ENCODE peak calls at places on chromosomes 11 and 22, in eight cellular contexts. N, S, Y, H, G, L, M and W are unnamed samples.

GRCh38 chr22:44620129-44620840 is 81.7 kb upstream of the PRR5 start:
- DNase-seq in N (peak), S (peak), Y (no peak), H (peak), G (peak), L (peak), M (peak), W (peak)

GRCh38 chr11:130439876-130440275 is 8.6 kb upstream of the ADAMTS15 start:
- DNase-seq in N (no peak), S (no peak), Y (no peak), H (no peak), G (no peak), L (no peak), M (no peak), W (no peak)

GRCh38 chr11:67119577-67120391 is 721 bp downstream of the KDM2A start:
- DNase-seq in N (peak), S (peak), Y (peak), H (no peak), G (peak), L (no peak), M (peak), W (peak)

GRCh38 chr11:67352546-67353316 is 615 bp downstream of the POLD4 start:
- DNase-seq in N (no peak), S (peak), Y (peak), H (no peak), G (no peak), L (no peak), M (no peak), W (no peak)

GRCh38 chr11:34788642-34789041 is 127.5 kb downstream of the APIP start:
- DNase-seq in N (no peak), S (no peak), Y (no peak), H (no peak), G (no peak), L (no peak), M (no peak), W (no peak)

GRCh38 chr11:31542862-31543261 is 33.3 kb downstream of the ELP4 start:
- DNase-seq in N (no peak), S (no peak), Y (no peak), H (no peak), G (no peak), L (no peak), M (no peak), W (no peak)

GRCh38 chr11:67290801-67291200 is 1.7 kb downstream of the ANKRD13D start:
- DNase-seq in N (no peak), S (no peak), Y (no peak), H (no peak), G (no peak), L (no peak), M (peak), W (no peak)

GRCh38 chr11:129075757-129076156 is 116.4 kb downstream of the ARHGAP32 start:
- DNase-seq in N (no peak), S (no peak), Y (no peak), H (no peak), G (no peak), L (no peak), M (no peak), W (no peak)

GRCh38 chr11:67667490-67668190 is 6.8 kb downstream of the ALDH3B2 start:
- DNase-seq in N (no peak), S (peak), Y (no peak), H (no peak), G (no peak), L (no peak), M (no peak), W (no peak)

GRCh38 chr11:57641426-57641825 is 8.3 kb downstream of the YPEL4 start:
- DNase-seq in N (no peak), S (no peak), Y (peak), H (peak), G (peak), L (no peak), M (no peak), W (no peak)

GRCh38 chr11:43852057-43852636 is 28.5 kb upstream of the ALKBH3 start:
- DNase-seq in N (peak), S (peak), Y (peak), H (peak), G (peak), L (no peak), M (no peak), W (no peak)

GRCh38 chr22:45424241-45424731 is 10.8 kb downstream of the RIBC2 start:
- DNase-seq in N (no peak), S (no peak), Y (no peak), H (no peak), G (no peak), L (peak), M (peak), W (no peak)

GRCh38 chr22:40703174-40703573 is 23.9 kb downstream of the MCHR1 start:
- DNase-seq in N (no peak), S (no peak), Y (no peak), H (no peak), G (no peak), L (no peak), M (no peak), W (no peak)

GRCh38 chr11:49851511-49851910 is 100.7 kb upstream of the OR4C13 start:
- DNase-seq in N (no peak), S (no peak), Y (no peak), H (no peak), G (no peak), L (no peak), M (no peak), W (no peak)

GRCh38 chr11:12433571-12434061 is 56.2 kb downstream of the PARVA start:
- DNase-seq in N (no peak), S (no peak), Y (no peak), H (peak), G (no peak), L (no peak), M (no peak), W (no peak)

GRCh38 chr11:134101292-134101691 is 32.4 kb downstream of the JAM3 start:
- DNase-seq in N (no peak), S (no peak), Y (no peak), H (peak), G (no peak), L (no peak), M (no peak), W (no peak)

GRCh38 chr11:6757373-6757967 is 14.3 kb downstream of the OR2AG2 start:
- DNase-seq in N (peak), S (peak), Y (peak), H (peak), G (peak), L (no peak), M (no peak), W (peak)

GRCh38 chr11:44112083-44112865 is 16.8 kb downstream of the EXT2 start:
- DNase-seq in N (no peak), S (no peak), Y (no peak), H (peak), G (no peak), L (no peak), M (no peak), W (no peak)

GRCh38 chr22:24054356-24054755 is 43.3 kb downstream of the CABIN1 start:
- DNase-seq in N (no peak), S (no peak), Y (no peak), H (peak), G (no peak), L (no peak), M (no peak), W (no peak)

GRCh38 chr11:70577948-70578347 is 179.6 kb downstream of the CTTN start:
- DNase-seq in N (no peak), S (no peak), Y (no peak), H (no peak), G (no peak), L (no peak), M (no peak), W (no peak)

GRCh38 chr11:35077709-35078695 is 61.0 kb upstream of the CD44 start:
- DNase-seq in N (peak), S (peak), Y (peak), H (peak), G (no peak), L (no peak), M (no peak), W (no peak)

GRCh38 chr11:35914824-35915223 is 29.0 kb upstream of the LDLRAD3 start:
- DNase-seq in N (no peak), S (no peak), Y (no peak), H (no peak), G (no peak), L (no peak), M (no peak), W (no peak)

GRCh38 chr11:133967599-133968238 is 11.0 kb upstream of the IGSF9B start:
- DNase-seq in N (no peak), S (no peak), Y (no peak), H (no peak), G (no peak), L (no peak), M (no peak), W (no peak)

GRCh38 chr11:76208829-76209670 is 2.7 kb upstream of the WNT11 start:
- DNase-seq in N (peak), S (peak), Y (peak), H (peak), G (peak), L (peak), M (peak), W (peak)

GRCh38 chr11:112513417-112513816 is 252.8 kb upstream of the PLET1 start:
- DNase-seq in N (no peak), S (no peak), Y (no peak), H (no peak), G (no peak), L (no peak), M (no peak), W (no peak)

GRCh38 chr11:125626381-125626950 is 1.5 kb downstream of the CHEK1 start:
- DNase-seq in N (peak), S (peak), Y (peak), H (peak), G (peak), L (no peak), M (no peak), W (no peak)

GRCh38 chr11:114128399-114128798 is 68.9 kb downstream of the ZBTB16 start:
- DNase-seq in N (no peak), S (no peak), Y (no peak), H (no peak), G (no peak), L (no peak), M (no peak), W (no peak)

GRCh38 chr11:7597620-7598019 is 75.7 kb downstream of the CYB5R2 start:
- DNase-seq in N (no peak), S (peak), Y (no peak), H (no peak), G (no peak), L (no peak), M (peak), W (no peak)

GRCh38 chr11:44950036-44950624 is 553 bp downstream of the TP53I11 start:
- DNase-seq in N (peak), S (peak), Y (no peak), H (no peak), G (peak), L (no peak), M (peak), W (no peak)

GRCh38 chr22:44947029-44947428 is 62.8 kb downstream of the PHF21B start:
- DNase-seq in N (no peak), S (no peak), Y (no peak), H (no peak), G (no peak), L (no peak), M (no peak), W (no peak)

GRCh38 chr11:72238040-72238450 is 5.9 kb downstream of the PHOX2A start:
- DNase-seq in N (peak), S (peak), Y (peak), H (peak), G (peak), L (no peak), M (peak), W (no peak)

GRCh38 chr11:60880635-60881282 is 13.4 kb downstream of the ZP1 start:
- DNase-seq in N (no peak), S (no peak), Y (no peak), H (no peak), G (peak), L (no peak), M (no peak), W (no peak)

GRCh38 chr11:57069942-57070341 is 81.2 kb downstream of the OR5AK2 start:
- DNase-seq in N (no peak), S (no peak), Y (no peak), H (no peak), G (no peak), L (no peak), M (no peak), W (no peak)

GRCh38 chr11:112150517-112150916 is 13.4 kb downstream of the IL18 start:
- DNase-seq in N (no peak), S (no peak), Y (no peak), H (no peak), G (no peak), L (no peak), M (no peak), W (no peak)

GRCh38 chr11:64058494-64058893 is 22.8 kb downstream of the FLRT1 start:
- DNase-seq in N (no peak), S (no peak), Y (no peak), H (no peak), G (no peak), L (no peak), M (no peak), W (peak)
- H3K27ac ChIP-seq in N (no peak), S (no peak), Y (no peak), H (no peak), G (no peak), L (peak), M (no peak), W (peak)

GRCh38 chr11:116929393-116930090 is 92.1 kb upstream of the APOA1 start:
- DNase-seq in N (no peak), S (no peak), Y (no peak), H (peak), G (no peak), L (no peak), M (no peak), W (no peak)
- H3K4me3 ChIP-seq in N (peak), S (peak), Y (peak), H (no peak), G (no peak), L (no peak), M (peak), W (peak)

GRCh38 chr22:38843201-38843715 is 570 bp downstream of the NPTXR start:
- DNase-seq in N (peak), S (peak), Y (no peak), H (peak), G (peak), L (no peak), M (no peak), W (no peak)
- TF ChIP-seq CTCF in N (no peak), S (no peak), Y (no peak), H (peak), G (peak), L (peak), M (peak), W (peak)

GRCh38 chr22:38016182-38017078 is 32.1 kb upstream of the SOX10 start:
- DNase-seq in N (no peak), S (no peak), Y (no peak), H (peak), G (no peak), L (no peak), M (no peak), W (peak)
- H3K27ac ChIP-seq in N (no peak), S (peak), Y (no peak), H (no peak), G (no peak), L (peak), M (peak), W (peak)

DNA sequence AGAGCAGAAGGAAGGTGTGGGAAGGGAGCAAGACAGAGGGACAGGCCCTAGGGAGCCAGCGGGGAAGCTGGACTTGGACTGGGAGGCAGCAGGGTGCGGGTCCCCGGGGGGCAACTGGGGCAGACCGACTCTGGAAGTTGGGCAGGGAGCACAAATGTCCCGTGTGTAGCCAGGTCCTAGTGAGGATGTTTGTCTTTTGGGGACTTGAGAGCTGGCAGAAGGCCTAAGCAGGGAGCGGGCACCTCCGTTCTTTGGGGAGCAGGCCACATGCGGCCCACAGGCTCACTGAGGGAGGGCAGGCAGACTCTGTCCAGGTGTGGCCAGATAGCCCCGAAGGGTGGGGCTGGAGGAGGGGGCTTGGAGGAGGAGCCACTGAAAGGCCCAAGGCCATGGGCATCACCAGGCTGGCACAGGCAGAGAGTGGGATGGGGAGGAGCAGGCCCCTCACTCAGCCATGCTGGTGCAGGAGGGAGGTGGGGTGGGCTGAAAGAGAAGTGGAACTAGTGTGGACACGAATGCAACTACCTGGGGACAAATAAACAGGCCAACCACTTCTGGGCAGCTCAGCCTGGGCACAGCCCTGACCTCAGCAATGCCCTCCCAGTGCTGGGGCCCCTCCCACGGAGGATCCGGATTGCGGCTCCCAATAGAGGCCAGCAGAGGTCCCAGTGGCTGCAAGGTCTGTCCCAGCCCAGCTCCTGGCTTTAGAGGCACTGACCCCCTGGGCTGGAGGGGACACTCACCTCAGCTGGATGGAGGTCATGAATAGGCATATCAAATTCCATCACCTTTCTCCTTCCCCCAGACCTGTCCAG is 1.3 kb upstream of the SCARF2 start:
- DNase-seq in N (no peak), S (peak), Y (no peak), H (no peak), G (peak), L (no peak), M (peak), W (no peak)
- H3K4me3 ChIP-seq in N (no peak), S (peak), Y (no peak), H (peak), G (peak), L (no peak), M (peak), W (peak)

GRCh38 chr11:131665344-131665968 is 295.0 kb downstream of the NTM start:
- DNase-seq in N (no peak), S (no peak), Y (no peak), H (no peak), G (no peak), L (no peak), M (no peak), W (peak)
- TF ChIP-seq CTCF in N (no peak), S (no peak), Y (no peak), H (no peak), G (no peak), L (no peak), M (no peak), W (no peak)

GRCh38 chr11:109734602-109735001 is 312.6 kb downstream of the C11orf87 start:
- DNase-seq in N (no peak), S (no peak), Y (no peak), H (peak), G (no peak), L (no peak), M (no peak), W (no peak)

GRCh38 chr11:109735139-109735538 is 313.1 kb downstream of the C11orf87 start:
- DNase-seq in N (no peak), S (no peak), Y (no peak), H (no peak), G (no peak), L (no peak), M (no peak), W (no peak)

GRCh38 chr11:109739374-109739773 is 317.4 kb downstream of the C11orf87 start:
- DNase-seq in N (no peak), S (no peak), Y (no peak), H (no peak), G (no peak), L (no peak), M (no peak), W (no peak)
- H3K27ac ChIP-seq in N (no peak), S (no peak), Y (no peak), H (no peak), G (no peak), L (no peak), M (no peak), W (no peak)

DNA sequence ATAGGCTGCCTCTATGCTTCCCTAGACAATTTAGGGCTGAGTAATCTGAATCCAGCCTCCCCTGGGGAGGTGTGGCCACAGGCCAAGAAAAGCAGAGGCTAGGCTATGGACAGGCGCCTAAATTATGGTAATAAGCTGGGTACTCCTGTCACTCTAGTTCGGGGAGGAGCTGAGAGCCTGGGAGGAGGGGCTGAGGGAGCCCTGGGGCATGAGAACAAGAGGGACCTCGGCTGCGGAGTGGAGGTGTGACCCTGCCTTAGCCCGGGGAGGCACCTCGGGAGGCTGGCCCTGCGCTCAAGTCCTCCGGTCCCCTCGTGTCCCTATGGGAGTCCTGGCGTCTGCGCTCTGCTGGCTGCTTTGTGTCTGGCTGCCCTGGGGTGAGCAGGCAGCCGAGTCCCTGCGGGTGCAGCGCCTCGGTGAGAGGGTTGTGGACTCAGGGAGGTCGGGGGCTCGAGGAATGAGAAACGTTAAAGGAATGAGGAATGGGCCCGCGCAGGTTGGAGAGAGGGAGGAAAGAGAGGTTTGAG is at the start of gene OTOG:
- DNase-seq in N (no peak), S (no peak), Y (no peak), H (no peak), G (peak), L (no peak), M (no peak), W (no peak)
- H3K4me3 ChIP-seq in N (no peak), S (no peak), Y (no peak), H (no peak), G (no peak), L (no peak), M (no peak), W (no peak)

GRCh38 chr11:82049199-82049598 is 684.5 kb downstream of the FAM181B start:
- DNase-seq in N (no peak), S (no peak), Y (no peak), H (no peak), G (no peak), L (no peak), M (no peak), W (no peak)

GRCh38 chr11:82045748-82046457 is 687.8 kb downstream of the FAM181B start:
- DNase-seq in N (no peak), S (no peak), Y (no peak), H (no peak), G (no peak), L (no peak), M (no peak), W (no peak)

GRCh38 chr11:82046778-82047177 is 686.9 kb downstream of the FAM181B start:
- DNase-seq in N (no peak), S (no peak), Y (no peak), H (peak), G (no peak), L (no peak), M (no peak), W (no peak)

GRCh38 chr11:82043316-82043715 is 690.3 kb downstream of the FAM181B start:
- DNase-seq in N (no peak), S (no peak), Y (no peak), H (no peak), G (no peak), L (no peak), M (no peak), W (no peak)

DNA sequence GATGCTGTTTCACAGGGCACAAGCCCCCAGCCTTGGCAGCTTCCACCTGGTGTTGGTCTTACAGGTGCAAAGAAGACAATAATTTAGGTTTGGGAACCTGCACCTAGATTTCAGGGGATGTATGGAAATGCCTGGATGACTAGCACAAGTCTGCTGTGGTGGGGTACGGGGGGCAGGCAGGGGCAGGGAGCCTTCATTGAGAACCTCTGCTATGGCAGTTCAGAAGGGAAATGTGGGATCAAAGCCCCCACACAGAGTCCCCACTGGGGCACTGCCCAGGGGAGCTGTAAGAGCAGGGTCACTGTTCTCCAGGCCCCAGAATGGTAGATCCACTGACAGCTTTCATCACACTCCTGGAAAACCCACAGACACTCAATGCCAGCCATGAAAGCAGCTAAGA is 686.5 kb downstream of the FAM181B start:
- DNase-seq in N (no peak), S (no peak), Y (no peak), H (no peak), G (no peak), L (no peak), M (no peak), W (no peak)
- TF ChIP-seq CTCF in N (no peak), S (no peak), Y (no peak), H (no peak), G (no peak), L (no peak), M (no peak), W (no peak)